ENCODE peak calls at places on chromosomes 3 and 15, in four cellular contexts. H is A549, J is endothelial cell of umbilical vein, N is K562. P is an unnamed sample.
A peak's percentile ranks its signal among the peaks of the same experiment; 100 is the strongest.

GRCh38 chr3:3798641-3799113 is 554 bp upstream of the LRRN1 start:
- DNase-seq in H (no peak), J (no peak), N (no peak), P (no peak)

GRCh38 chr3:64939747-64940450 is 252.1 kb upstream of the ADAMTS9 start:
- DNase-seq in H (no peak), J (no peak), N (no peak), P (no peak)

GRCh38 chr3:182212479-182213076 is 500.9 kb downstream of the SOX2 start:
- DNase-seq in H (peak; percentile 57), J (peak; percentile 61), N (no peak), P (no peak)

GRCh38 chr15:58865420-58865880 is 68.0 kb downstream of the SLTM start:
- DNase-seq in H (no peak), J (no peak), N (no peak), P (no peak)

GRCh38 chr3:150434263-150434662 is 26.2 kb downstream of the TSC22D2 start:
- DNase-seq in H (no peak), J (no peak), N (no peak), P (no peak)

GRCh38 chr3:16912400-16913263 is 27.9 kb downstream of the PLCL2 start:
- DNase-seq in H (no peak), J (no peak), N (no peak), P (no peak)

GRCh38 chr3:18445421-18446066 is 20.4 kb upstream of the SATB1 start:
- DNase-seq in H (no peak), J (no peak), N (no peak), P (no peak)

GRCh38 chr15:70967646-70968045 is 75.0 kb downstream of the LRRC49 start:
- DNase-seq in H (no peak), J (no peak), N (no peak), P (no peak)

GRCh38 chr3:126293370-126294082 is 63.7 kb downstream of the KLF15 start:
- DNase-seq in H (no peak), J (no peak), N (no peak), P (no peak)

GRCh38 chr3:2976212-2976611 is 134.0 kb downstream of the IL5RA start:
- DNase-seq in H (no peak), J (no peak), N (no peak), P (no peak)

GRCh38 chr15:95994418-95994817 is 336.1 kb upstream of the NR2F2 start:
- DNase-seq in H (no peak), J (no peak), N (no peak), P (no peak)

GRCh38 chr3:17125738-17126137 is 241.0 kb downstream of the PLCL2 start:
- DNase-seq in H (no peak), J (no peak), N (no peak), P (no peak)

GRCh38 chr15:29815000-29815704 is 7.1 kb downstream of the TJP1 start:
- DNase-seq in H (no peak), J (peak; percentile 62), N (peak; percentile 22), P (no peak)

GRCh38 chr15:53695365-53695764 is 64.1 kb downstream of the WDR72 start:
- DNase-seq in H (no peak), J (no peak), N (no peak), P (no peak)

GRCh38 chr3:144433006-144433405 is 461.4 kb downstream of the DIPK2A start:
- DNase-seq in H (no peak), J (no peak), N (no peak), P (no peak)

GRCh38 chr3:189563841-189564563 is 67.2 kb upstream of the TP63 start:
- DNase-seq in H (no peak), J (no peak), N (no peak), P (no peak)

GRCh38 chr3:29282431-29283296 is 1.8 kb downstream of the RBMS3 start:
- DNase-seq in H (no peak), J (peak; percentile 86), N (no peak), P (no peak)

GRCh38 chr3:185732782-185733181 is 92.1 kb downstream of the IGF2BP2 start:
- DNase-seq in H (no peak), J (peak; percentile 93), N (no peak), P (no peak)

GRCh38 chr3:98612587-98612986 is 19.2 kb upstream of the CPOX start:
- DNase-seq in H (no peak), J (no peak), N (no peak), P (peak; percentile 63)

GRCh38 chr3:129965937-129966336 is 8.6 kb upstream of the TRH start:
- DNase-seq in H (no peak), J (no peak), N (no peak), P (no peak)

GRCh38 chr15:78434134-78434533 is 3.9 kb upstream of the IREB2 start:
- DNase-seq in H (no peak), J (no peak), N (no peak), P (no peak)

GRCh38 chr3:77795013-77795412 is 755.1 kb downstream of the ROBO2 start:
- DNase-seq in H (no peak), J (no peak), N (no peak), P (no peak)

GRCh38 chr3:4447600-4448561 is 19.2 kb downstream of the SUMF1 start:
- DNase-seq in H (no peak), J (no peak), N (no peak), P (no peak)

GRCh38 chr3:128768471-128768870 is 42.5 kb downstream of the RAB7A start:
- DNase-seq in H (no peak), J (no peak), N (no peak), P (no peak)

GRCh38 chr3:71441217-71441924 is 142.2 kb downstream of the FOXP1 start:
- DNase-seq in H (no peak), J (no peak), N (no peak), P (no peak)

GRCh38 chr3:63832395-63832794 is 13.3 kb downstream of the C3orf49 start:
- DNase-seq in H (no peak), J (no peak), N (no peak), P (no peak)

GRCh38 chr15:39110336-39110735 is 470.5 kb upstream of the THBS1 start:
- DNase-seq in H (no peak), J (peak; percentile 91), N (no peak), P (no peak)

DNA sequence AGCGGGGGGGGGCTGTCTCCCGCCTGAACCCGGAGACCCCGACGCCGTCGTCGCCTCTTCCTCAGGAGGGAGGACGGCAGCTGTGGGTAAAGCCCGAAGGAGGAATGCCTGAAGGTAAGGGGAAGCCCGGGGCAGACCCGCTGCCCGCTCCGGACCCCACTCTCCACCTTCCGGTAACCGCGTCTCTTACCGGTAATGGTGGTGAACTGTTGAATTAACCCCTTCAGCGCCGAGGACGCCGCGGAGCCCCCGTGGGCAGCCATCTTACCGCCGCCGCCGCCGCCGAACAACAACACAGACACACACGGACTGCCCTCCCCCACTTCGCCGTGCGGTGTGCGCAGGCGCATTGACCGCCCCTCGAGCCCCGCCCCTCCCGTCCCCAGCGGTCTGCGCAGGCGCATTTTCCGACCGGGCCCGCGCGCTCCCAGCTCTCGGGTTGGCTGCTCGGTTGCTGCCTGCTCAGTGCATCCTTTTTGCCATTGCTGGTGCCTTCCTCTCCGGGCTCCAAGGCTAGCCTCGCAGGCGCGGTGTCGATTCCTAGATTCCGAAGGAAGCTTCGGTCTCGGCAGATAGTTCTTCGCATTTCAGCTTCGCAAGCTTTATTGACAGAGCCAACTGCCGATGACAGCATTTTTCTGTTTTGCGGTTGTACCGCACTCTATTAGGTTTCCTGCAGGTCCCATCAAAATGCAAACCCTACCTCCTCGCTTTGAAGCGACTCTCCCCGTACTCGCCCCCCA is at the start of gene UBXN7:
- DNase-seq in H (peak; percentile 91), J (peak; percentile 97), N (peak; percentile 100), P (peak; percentile 99)
- TF ChIP-seq POLR2A in H (peak; percentile 75), J (peak; percentile 85), N (peak; percentile 79), P (peak; percentile 20)

DNA sequence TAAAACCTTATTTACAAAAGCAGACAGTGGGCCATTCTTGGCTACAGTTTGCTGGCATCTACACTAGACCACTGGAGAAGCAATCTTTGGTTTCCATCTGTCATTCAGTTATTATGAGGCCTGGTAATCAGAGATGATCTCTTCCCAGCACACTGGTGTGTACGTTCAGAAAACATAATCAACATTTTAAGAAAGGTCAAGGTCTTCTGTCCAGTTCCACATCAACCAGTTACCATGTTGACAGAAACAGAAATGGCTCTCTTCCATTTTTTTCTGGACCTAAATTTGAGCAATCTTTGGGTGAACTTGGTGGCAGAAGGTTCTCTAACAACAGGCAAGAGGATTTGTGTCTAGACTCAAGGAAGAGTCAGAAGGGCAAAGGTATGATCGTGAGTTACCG is 29.8 kb upstream of the ARHGEF3 start:
- DNase-seq in H (no peak), J (no peak), N (no peak), P (no peak)
- TF ChIP-seq POLR2A in H (no peak), J (no peak), N (no peak), P (no peak)

GRCh38 chr15:90067181-90067952 is 34.9 kb downstream of the IDH2 start:
- DNase-seq in H (no peak), J (no peak), N (no peak), P (no peak)
- TF ChIP-seq POLR2A in H (no peak), J (no peak), N (no peak), P (no peak)

DNA sequence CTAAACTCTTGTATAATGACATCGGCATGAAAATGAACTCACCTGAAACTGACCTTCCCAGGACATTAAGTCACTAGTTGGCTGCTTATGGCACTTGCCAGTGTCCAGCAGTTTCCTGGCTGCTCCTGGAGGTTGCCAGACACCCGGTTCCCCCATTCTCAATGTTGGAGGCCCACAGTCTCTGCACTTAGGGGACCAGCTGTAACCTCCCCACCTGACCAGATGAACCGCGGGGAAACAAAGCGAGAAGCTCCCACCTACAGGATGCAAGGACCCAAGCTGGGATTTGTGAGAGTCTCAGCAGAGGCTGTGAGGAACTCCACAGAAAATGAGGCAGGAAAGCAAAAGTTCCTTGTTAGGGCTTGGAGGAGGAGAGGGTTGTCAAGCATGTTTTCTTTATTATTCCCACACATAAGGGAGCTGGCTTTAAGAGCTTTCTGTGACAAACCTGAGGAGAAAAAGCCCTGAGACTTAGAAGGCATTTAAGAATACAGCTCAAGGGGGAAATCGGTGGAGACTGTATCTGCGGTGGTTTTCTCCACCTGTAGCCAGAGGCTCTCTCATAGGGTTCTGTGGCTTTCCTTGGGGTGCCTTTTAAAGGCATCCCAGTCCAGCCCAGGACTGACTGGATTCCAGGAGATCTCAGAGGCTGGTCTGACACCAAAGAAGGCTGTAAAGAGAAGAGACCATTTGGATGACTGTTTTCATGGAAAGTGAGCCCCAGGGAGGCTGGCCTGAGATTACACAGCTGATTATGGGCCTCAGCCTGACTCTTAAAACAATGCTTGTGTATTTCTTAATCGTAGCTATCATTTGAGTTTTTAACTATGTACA is 4.6 kb downstream of the TPM1 start:
- DNase-seq in H (no peak), J (peak; percentile 40), N (no peak), P (no peak)
- TF ChIP-seq POLR2A in H (no peak), J (peak; percentile 44), N (no peak), P (no peak)

DNA sequence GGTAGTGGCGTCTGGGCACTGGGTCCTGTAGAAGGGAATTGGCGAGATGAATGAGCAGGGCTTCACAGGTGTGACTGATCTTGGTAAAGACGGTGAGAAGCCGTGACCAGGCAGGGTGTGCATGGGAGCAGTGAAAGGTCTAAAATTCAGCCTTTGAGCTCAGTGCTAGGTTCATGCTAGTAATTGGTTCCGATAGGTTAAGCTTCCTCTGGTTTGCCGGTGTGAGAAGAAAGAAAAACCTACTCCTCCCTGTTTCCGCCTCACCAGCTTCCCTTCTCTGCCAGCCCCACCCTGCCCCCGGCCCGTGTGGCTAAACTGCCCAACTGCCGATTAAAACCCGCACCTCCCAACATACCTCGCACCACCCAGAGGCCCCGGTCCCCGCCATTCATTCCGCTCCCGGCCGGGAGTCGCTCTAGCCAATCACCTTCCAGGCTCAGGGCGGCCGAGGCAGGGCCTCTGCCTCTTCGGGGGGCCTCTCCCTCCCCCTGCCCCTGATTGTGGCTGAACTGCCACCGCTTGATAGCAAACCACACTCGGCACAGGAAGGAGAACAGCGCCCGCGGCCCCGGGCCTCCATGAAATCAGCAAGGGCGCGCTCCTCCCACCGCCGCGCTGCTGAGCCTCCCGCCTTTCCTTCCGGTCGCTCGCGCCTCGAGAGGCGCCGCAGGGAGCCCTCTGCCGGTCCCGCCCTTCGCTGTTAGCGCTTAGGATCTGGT is 7.3 kb upstream of the NRROS start:
- DNase-seq in H (peak; percentile 79), J (peak; percentile 80), N (peak; percentile 97), P (peak; percentile 79)
- TF ChIP-seq POLR2A in H (no peak), J (peak; percentile 89), N (peak; percentile 88), P (no peak)

GRCh38 chr3:175895731-175896130 is 1036.6 kb downstream of the NAALADL2 start:
- DNase-seq in H (no peak), J (no peak), N (no peak), P (no peak)
- TF ChIP-seq POLR2A in H (no peak), J (no peak), N (no peak), P (no peak)

P was measured in lower leg skin.